ENCODE peak calls at places on chromosome 3, in six cellular contexts. R is left lobe of liver, Z is globus pallidus, C is left cardiac atrium, S is NCI-H524 treated with DMSO at 0.1 percent for 48 hours, B is iris pigment epithelial cell. Y is an unnamed sample.

GRCh38 chr3:151248772-151249366 is 29.5 kb downstream of the P2RY14 start:
- DNase-seq in R (no peak), Z (no peak), C (no peak), S (no peak), B (no peak), Y (no peak)

GRCh38 chr3:131602011-131602779 is 99.4 kb upstream of the MRPL3 start:
- DNase-seq in R (no peak), Z (no peak), C (no peak), S (no peak), B (no peak), Y (no peak)

GRCh38 chr3:161644871-161645636 is 148.4 kb downstream of the OTOL1 start:
- DNase-seq in R (no peak), Z (peak; percentile 48), C (no peak), S (no peak), B (no peak), Y (no peak)

GRCh38 chr3:87833039-87833377 is 225.8 kb downstream of the CGGBP1 start:
- DNase-seq in R (no peak), Z (no peak), C (no peak), S (no peak), B (no peak), Y (no peak)

GRCh38 chr3:99630815-99631214 is 7.6 kb upstream of the COL8A1 start:
- DNase-seq in R (no peak), Z (no peak), C (no peak), S (no peak), B (no peak), Y (no peak)

GRCh38 chr3:57952208-57952631 is 56.0 kb upstream of the FLNB start:
- DNase-seq in R (no peak), Z (peak; percentile 78), C (peak; percentile 82), S (no peak), B (peak; percentile 97), Y (peak; percentile 46)

GRCh38 chr3:138445654-138446053 is 11.2 kb downstream of the ESYT3 start:
- DNase-seq in R (no peak), Z (no peak), C (no peak), S (no peak), B (no peak), Y (no peak)

GRCh38 chr3:197475514-197475913 is 80.3 kb downstream of the BDH1 start:
- DNase-seq in R (no peak), Z (no peak), C (no peak), S (no peak), B (no peak), Y (no peak)

GRCh38 chr3:42476225-42477160 is 25.9 kb upstream of the VIPR1 start:
- DNase-seq in R (no peak), Z (no peak), C (no peak), S (no peak), B (no peak), Y (no peak)

GRCh38 chr3:168616901-168617300 is 521.2 kb upstream of the GOLIM4 start:
- DNase-seq in R (no peak), Z (no peak), C (no peak), S (no peak), B (no peak), Y (no peak)

GRCh38 chr3:37456270-37456708 is 281.9 kb upstream of the LRRFIP2 start:
- DNase-seq in R (peak; percentile 62), Z (no peak), C (peak; percentile 90), S (no peak), B (no peak), Y (no peak)